ENCODE peak calls at places on chromosomes 5 and 9, in nine cellular contexts. P is astrocyte of the spinal cord; Y is upper lobe of right lung; U is PC-9; F is CD8-positive, alpha-beta T cell; B is AG10803; R is prostate gland; K is neuronal stem cell; E is AG04450. S is an unnamed sample.

GRCh38 chr9:86022687-86023266 is 76.6 kb downstream of the GOLM1 start:
- DNase-seq in Y (no peak), K (no peak), U (no peak), E (no peak), F (peak; percentile 52), R (no peak), P (no peak), B (no peak), S (no peak)

GRCh38 chr5:172940242-172941066 is 18.8 kb upstream of the RPL26L1 start:
- DNase-seq in F (no peak), U (no peak), P (no peak), B (no peak), Y (peak; percentile 84), E (no peak), K (no peak), R (no peak), S (no peak)

GRCh38 chr9:111037744-111038335 is 430 bp downstream of the LPAR1 start:
- DNase-seq in U (peak; percentile 57), P (peak; percentile 35), K (peak; percentile 73), F (no peak), Y (peak; percentile 76), B (peak; percentile 40), R (peak; percentile 34), E (no peak), S (peak; percentile 40)

GRCh38 chr5:21024966-21025365 is 1037.0 kb upstream of the CDH18 start:
- DNase-seq in R (no peak), B (no peak), U (no peak), K (no peak), E (no peak), Y (no peak), P (no peak), F (no peak), S (peak; percentile 17)

GRCh38 chr5:59485629-59486439 is 407.7 kb downstream of the PDE4D start:
- DNase-seq in K (no peak), R (no peak), Y (no peak), P (no peak), F (no peak), U (no peak), B (no peak), E (no peak), S (no peak)

GRCh38 chr5:14489643-14490042 is 91.9 kb upstream of the OTULINL start:
- DNase-seq in E (no peak), F (no peak), P (no peak), K (no peak), Y (no peak), R (peak; percentile 54), B (no peak), U (peak; percentile 74), S (no peak)

GRCh38 chr5:174423538-174423937 is 300.8 kb upstream of the MSX2 start:
- DNase-seq in E (no peak), Y (no peak), K (no peak), B (no peak), R (no peak), U (no peak), F (no peak), P (no peak), S (no peak)

GRCh38 chr5:72244862-72245371 is 75.1 kb downstream of the MRPS27 start:
- DNase-seq in P (peak; percentile 69), K (no peak), F (no peak), U (no peak), E (no peak), R (no peak), Y (no peak), B (peak; percentile 71), S (peak; percentile 75)

GRCh38 chr5:174399411-174399810 is 325.0 kb upstream of the MSX2 start:
- DNase-seq in R (no peak), F (no peak), K (no peak), E (no peak), B (no peak), Y (no peak), U (no peak), P (no peak), S (no peak)

GRCh38 chr9:36716496-36716895 is 143.8 kb downstream of the MELK start:
- DNase-seq in U (no peak), K (no peak), R (no peak), P (no peak), Y (no peak), F (no peak), B (no peak), E (no peak), S (no peak)

GRCh38 chr5:6145616-6146237 is 232.6 kb downstream of the MED10 start:
- DNase-seq in U (no peak), R (no peak), B (no peak), E (no peak), P (no peak), Y (no peak), K (no peak), F (no peak), S (no peak)

GRCh38 chr5:140400730-140401361 is 787 bp upstream of the ANKHD1 start:
- DNase-seq in F (peak; percentile 86), K (peak; percentile 97), B (peak; percentile 96), U (peak; percentile 95), P (peak; percentile 99), E (peak; percentile 91), R (peak; percentile 97), Y (peak; percentile 93), S (peak; percentile 98)

GRCh38 chr5:140408750-140409241 is 7.2 kb downstream of the ANKHD1 start:
- DNase-seq in B (no peak), Y (no peak), U (no peak), F (no peak), E (no peak), K (no peak), R (no peak), P (no peak), S (no peak)

GRCh38 chr5:140401362-140402257 is at the start of gene ANKHD1:
- DNase-seq in B (peak; percentile 100), P (peak; percentile 100), R (peak; percentile 100), K (peak; percentile 100), F (peak; percentile 96), E (peak; percentile 100), Y (peak; percentile 99), U (peak; percentile 98), S (peak; percentile 100)

GRCh38 chr5:140402258-140403074 is 833 bp downstream of the ANKHD1 start:
- DNase-seq in B (peak; percentile 34), U (peak; percentile 44), Y (peak; percentile 74), F (peak; percentile 66), R (peak; percentile 20), K (peak; percentile 54), E (no peak), P (peak; percentile 42), S (peak; percentile 39)

DNA sequence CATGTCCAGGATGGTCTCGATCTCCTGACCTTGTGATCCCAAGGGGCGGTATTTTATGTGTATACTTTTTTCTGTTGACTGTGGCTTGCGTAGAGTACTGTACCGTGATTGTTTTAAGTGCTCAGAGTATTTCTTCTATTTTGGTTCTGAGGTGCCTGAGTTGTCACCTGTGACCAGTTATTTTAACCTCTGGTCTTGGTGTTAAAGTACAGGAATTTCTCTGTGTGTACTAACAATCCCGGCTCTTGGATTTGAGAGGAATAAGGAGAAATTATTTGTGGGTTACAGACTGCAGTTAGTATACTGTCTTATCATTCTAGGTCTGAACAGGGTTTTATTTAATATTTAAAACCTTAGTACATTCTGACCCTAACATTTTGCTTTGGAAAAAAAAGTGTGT is 2.0 kb downstream of the ANKHD1 start:
- DNase-seq in U (no peak), R (no peak), Y (no peak), B (no peak), P (no peak), F (no peak), E (no peak), K (no peak), S (no peak)
- H3K4me3 ChIP-seq in U (peak overlapping the region; percentile 89), R (peak overlapping the region; percentile 93), Y (peak overlapping the region; percentile 99), B (no peak overlapping the region), P (no peak overlapping the region), F (no peak overlapping the region), E (peak overlapping the region; percentile 10), K (no peak overlapping the region), S (peak overlapping the region; percentile 95)

GRCh38 chr9:129487307-129487657 is 133.6 kb downstream of the C9orf50 start:
- DNase-seq in F (no peak), R (no peak), Y (no peak), E (no peak), U (no peak), P (no peak), B (no peak), K (no peak), S (no peak)

GRCh38 chr9:129486496-129487306 is 134.2 kb downstream of the C9orf50 start:
- DNase-seq in R (peak; percentile 72), B (peak; percentile 67), F (no peak), U (peak; percentile 74), P (peak; percentile 46), E (no peak), Y (peak; percentile 76), K (no peak), S (peak; percentile 58)

GRCh38 chr9:129489838-129490582 is 130.9 kb downstream of the C9orf50 start:
- DNase-seq in Y (no peak), R (no peak), F (peak; percentile 66), P (peak; percentile 44), B (peak; percentile 44), K (no peak), E (no peak), U (no peak), S (peak; percentile 67)

GRCh38 chr9:129485140-129485758 is 135.7 kb downstream of the C9orf50 start:
- DNase-seq in U (no peak), R (no peak), B (no peak), K (no peak), E (no peak), P (no peak), F (no peak), Y (no peak), S (no peak)

GRCh38 chr9:129487658-129488483 is 133.0 kb downstream of the C9orf50 start:
- DNase-seq in U (no peak), E (no peak), K (no peak), F (peak; percentile 64), B (peak; percentile 77), P (peak; percentile 71), R (no peak), Y (no peak), S (peak; percentile 71)
- H3K4me3 ChIP-seq in U (peak overlapping the region; percentile 66), E (peak overlapping the region; percentile 45), K (no peak overlapping the region), F (peak overlapping the region; percentile 55), B (peak overlapping the region; percentile 53), P (peak overlapping the region; percentile 16), R (peak overlapping the region; percentile 43), Y (peak overlapping the region; percentile 53), S (peak overlapping the region; percentile 40)

GRCh38 chr5:112978836-112979235 is 2.2 kb downstream of the DCP2 start:
- DNase-seq in E (no peak), B (no peak), Y (no peak), K (no peak), U (no peak), P (no peak), F (no peak), R (no peak), S (no peak)
- H3K4me3 ChIP-seq in E (peak overlapping the region; percentile 20), B (no peak overlapping the region), Y (peak overlapping the region; percentile 79), K (no peak overlapping the region), U (peak overlapping the region; percentile 70), P (no peak overlapping the region), F (no peak overlapping the region), R (no peak overlapping the region), S (peak overlapping the region; percentile 87)

DNA sequence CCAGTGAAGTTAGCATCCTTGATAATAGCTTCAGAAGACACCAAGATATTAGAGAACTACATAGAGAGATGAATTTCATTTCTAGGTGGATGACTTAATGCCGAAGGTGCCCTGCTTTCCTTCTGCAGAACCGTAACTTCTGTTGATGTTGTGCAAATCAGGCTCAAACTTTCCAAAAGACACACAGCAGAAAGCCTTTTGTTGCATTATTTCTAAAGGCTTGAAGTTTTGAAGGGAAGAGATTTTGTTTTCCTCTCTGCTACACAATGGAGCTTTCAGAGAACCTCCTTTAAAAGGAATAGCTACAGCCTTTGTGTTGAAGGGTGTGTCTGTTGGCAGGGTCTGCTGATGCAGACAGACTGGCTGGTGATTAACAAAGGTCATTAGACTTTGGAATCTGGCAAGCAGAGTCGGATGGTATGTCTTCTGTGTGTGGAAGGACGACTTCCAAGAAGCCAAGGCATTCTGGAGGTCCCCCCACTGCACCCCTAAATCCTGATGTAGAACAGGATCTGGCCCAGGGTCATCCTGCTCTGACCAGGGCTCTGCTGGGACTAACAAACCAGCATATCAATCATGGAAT is 57.8 kb downstream of the ZNF462 start:
- DNase-seq in K (peak; percentile 20), Y (no peak), F (no peak), P (peak; percentile 40), B (peak; percentile 42), U (peak; percentile 29), R (no peak), E (no peak), S (peak; percentile 49)
- H3K4me3 ChIP-seq in K (no peak overlapping the region), Y (no peak overlapping the region), F (no peak overlapping the region), P (no peak overlapping the region), B (no peak overlapping the region), U (no peak overlapping the region), R (no peak overlapping the region), E (no peak overlapping the region), S (no peak overlapping the region)

S was measured in fibroblast of pulmonary artery.